ENCODE peak calls at places on chromosomes 11 and 22, in eight cellular contexts. V is GM23338, T is epithelial cell of esophagus, X is kidney tubule cell, D is activated T-cell treated with anti-CD3 and anti-CD28 coated beads for 1 hour, E is A172, R is epithelial cell of proximal tubule, Y is brain microvascular endothelial cell. W is an unnamed sample.

GRCh38 chr11:57321996-57322880 is 2.5 kb downstream of the TNKS1BP1 start:
- DNase-seq in V (peak), D (no peak), E (peak), T (peak), X (peak), Y (peak), R (peak), W (peak)

GRCh38 chr11:29317669-29318068 is 699.2 kb downstream of the KCNA4 start:
- DNase-seq in V (no peak), X (no peak), R (no peak), E (no peak), D (no peak), Y (no peak), T (no peak), W (no peak)

GRCh38 chr11:63371396-63371795 is 1.8 kb downstream of the SLC22A9 start:
- DNase-seq in X (no peak), V (no peak), R (no peak), Y (no peak), E (no peak), T (no peak), D (no peak), W (no peak)

GRCh38 chr22:42296381-42296853 is 26.0 kb upstream of the TCF20 start:
- DNase-seq in Y (no peak), E (no peak), T (no peak), D (no peak), V (peak), X (no peak), R (no peak), W (no peak)

GRCh38 chr11:84247931-84248330 is 961.8 kb upstream of the CCDC90B start:
- DNase-seq in V (no peak), X (peak), T (no peak), Y (no peak), E (no peak), R (no peak), D (no peak), W (no peak)

GRCh38 chr11:117465236-117465997 is 137.8 kb downstream of the CEP164 start:
- DNase-seq in E (no peak), Y (no peak), T (no peak), D (no peak), X (no peak), V (no peak), R (no peak), W (no peak)

GRCh38 chr22:35910926-35911325 is 117.7 kb downstream of the RBFOX2 start:
- DNase-seq in Y (no peak), E (no peak), D (no peak), T (no peak), V (peak), R (no peak), X (no peak), W (no peak)

GRCh38 chr22:45868586-45869443 is 108.1 kb downstream of the WNT7B start:
- DNase-seq in D (no peak), E (no peak), Y (no peak), R (no peak), V (no peak), X (no peak), T (no peak), W (no peak)

GRCh38 chr11:88204353-88204752 is 29.1 kb upstream of the RAB38 start:
- DNase-seq in Y (no peak), D (no peak), E (no peak), T (no peak), X (peak), R (no peak), V (no peak), W (no peak)

GRCh38 chr11:101835465-101836063 is 79.2 kb upstream of the CEP126 start:
- DNase-seq in R (no peak), V (no peak), T (peak), D (no peak), E (no peak), Y (no peak), X (no peak), W (no peak)

GRCh38 chr22:49853981-49854791 is 542 bp downstream of the ZBED4 start:
- DNase-seq in V (peak), X (peak), D (no peak), E (no peak), T (peak), R (no peak), Y (peak), W (peak)

GRCh38 chr11:62542750-62543567 is 3.6 kb downstream of the AHNAK start:
- DNase-seq in R (no peak), T (peak), D (peak), E (peak), X (peak), Y (peak), V (peak), W (peak)

GRCh38 chr11:111417766-111418435 is 38.8 kb upstream of the POU2AF1 start:
- DNase-seq in V (no peak), X (peak), E (no peak), T (no peak), R (peak), D (no peak), Y (peak), W (no peak)

GRCh38 chr11:65907878-65908277 is 7.7 kb upstream of the FOSL1 start:
- DNase-seq in R (no peak), V (no peak), X (no peak), Y (no peak), T (no peak), E (no peak), D (no peak), W (no peak)

GRCh38 chr11:12897390-12897789 is 111.7 kb upstream of the RASSF10 start:
- DNase-seq in V (no peak), Y (no peak), D (no peak), T (no peak), E (no peak), R (no peak), X (no peak), W (no peak)

GRCh38 chr22:25202290-25202921 is 2.7 kb downstream of the CRYBB3 start:
- DNase-seq in X (peak), Y (peak), E (peak), T (peak), R (no peak), D (peak), V (peak), W (peak)

GRCh38 chr11:128938156-128938885 is 4.3 kb downstream of the TP53AIP1 start:
- DNase-seq in X (peak), D (no peak), E (no peak), Y (no peak), R (no peak), T (no peak), V (no peak), W (no peak)

GRCh38 chr11:29707924-29708323 is 308.9 kb downstream of the KCNA4 start:
- DNase-seq in X (no peak), V (no peak), R (no peak), Y (no peak), D (no peak), T (no peak), E (no peak), W (no peak)

GRCh38 chr11:81005595-81005994 is 1564.8 kb upstream of the TENM4 start:
- DNase-seq in R (peak), T (peak), D (no peak), E (peak), X (peak), V (no peak), Y (peak), W (no peak)

GRCh38 chr11:128235446-128235845 is 351.9 kb downstream of the ETS1 start:
- DNase-seq in Y (no peak), X (no peak), T (no peak), D (no peak), E (no peak), V (peak), R (no peak), W (no peak)

GRCh38 chr11:44356351-44356750 is 46.4 kb upstream of the ALX4 start:
- DNase-seq in R (no peak), E (no peak), Y (no peak), V (no peak), X (no peak), T (no peak), D (no peak), W (no peak)

GRCh38 chr11:29300441-29300840 is 716.4 kb downstream of the KCNA4 start:
- DNase-seq in Y (peak), T (peak), X (peak), D (no peak), R (no peak), E (peak), V (peak), W (no peak)

GRCh38 chr11:65538915-65539374 is 14.1 kb downstream of the SCYL1 start:
- DNase-seq in Y (no peak), V (peak), D (no peak), R (no peak), X (no peak), T (no peak), E (no peak), W (peak)

W was measured in H9.